ENCODE peak calls at places on chromosomes 2 and 18, in ten cellular contexts. D, F, J, E, H, P, I, X, V and B are unnamed samples.

GRCh38 chr2:12861344-12861942 is 144.7 kb downstream of the TRIB2 start:
- DNase-seq in P (no peak), J (no peak), D (peak), E (no peak), V (peak), H (peak), F (peak), I (no peak), X (no peak), B (peak)

GRCh38 chr2:101264360-101264939 is 11.8 kb downstream of the CNOT11 start:
- DNase-seq in E (no peak), D (no peak), H (no peak), F (no peak), J (no peak), X (no peak), V (no peak), P (no peak), I (no peak), B (no peak)

GRCh38 chr2:160221391-160222276 is 21.6 kb upstream of the ITGB6 start:
- DNase-seq in F (peak), P (no peak), X (no peak), V (peak), D (peak), I (no peak), E (no peak), H (no peak), J (peak), B (peak)

GRCh38 chr2:9099341-9099751 is 95.9 kb upstream of the MBOAT2 start:
- DNase-seq in J (no peak), V (peak), F (no peak), D (peak), I (no peak), P (no peak), X (no peak), E (no peak), H (no peak), B (no peak)

GRCh38 chr2:215773728-215774127 is 239.6 kb downstream of the MREG start:
- DNase-seq in X (peak), E (no peak), P (no peak), F (peak), J (peak), I (peak), D (peak), H (no peak), V (peak), B (peak)

GRCh38 chr2:231667497-231667896 is 40.8 kb upstream of the PTMA start:
- DNase-seq in D (no peak), P (no peak), V (no peak), E (no peak), J (no peak), H (no peak), I (no peak), X (no peak), F (no peak), B (no peak)

GRCh38 chr2:46187112-46187618 is 110.0 kb upstream of the EPAS1 start:
- DNase-seq in J (peak), E (no peak), P (no peak), V (peak), X (no peak), I (peak), F (peak), H (peak), D (peak), B (peak)

GRCh38 chr2:634670-635395 is 42.4 kb downstream of the TMEM18 start:
- DNase-seq in F (no peak), J (no peak), V (no peak), H (no peak), I (no peak), E (no peak), X (no peak), P (no peak), D (no peak), B (no peak)

GRCh38 chr2:8315766-8316165 is 366.1 kb upstream of the ID2 start:
- DNase-seq in P (no peak), F (peak), I (no peak), J (peak), H (no peak), V (peak), D (no peak), E (no peak), X (no peak), B (no peak)

GRCh38 chr2:215590353-215590752 is 154.5 kb upstream of the FN1 start:
- DNase-seq in J (no peak), F (no peak), I (no peak), X (no peak), E (no peak), D (no peak), H (no peak), P (no peak), V (no peak), B (peak)

GRCh38 chr18:3453540-3454364 is 3.8 kb downstream of the TGIF1 start:
- DNase-seq in F (peak), J (peak), D (peak), E (peak), V (peak), P (no peak), I (peak), H (peak), X (peak), B (peak)

GRCh38 chr2:239075918-239076727 is 228.2 kb downstream of the TWIST2 start:
- DNase-seq in J (no peak), V (no peak), H (no peak), P (no peak), F (no peak), E (no peak), D (peak), X (peak), I (no peak), B (no peak)

GRCh38 chr18:33603434-33603833 is 25.4 kb downstream of the ASXL3 start:
- DNase-seq in H (no peak), E (no peak), I (no peak), F (no peak), X (no peak), V (no peak), P (no peak), J (no peak), D (no peak), B (no peak)

GRCh38 chr2:113977660-113978523 is 88.0 kb downstream of the ACTR3 start:
- DNase-seq in E (no peak), F (peak), V (peak), P (no peak), J (peak), X (no peak), I (no peak), D (peak), H (no peak), B (peak)

GRCh38 chr2:33287611-33288010 is 188.8 kb upstream of the RASGRP3 start:
- DNase-seq in I (no peak), F (no peak), D (no peak), E (no peak), P (no peak), H (no peak), V (no peak), X (no peak), J (no peak), B (no peak)

GRCh38 chr2:187316040-187316439 is 132.0 kb downstream of the CALCRL start:
- DNase-seq in X (no peak), V (no peak), I (no peak), D (no peak), H (peak), J (no peak), F (no peak), P (no peak), E (no peak), B (no peak)

GRCh38 chr2:146806295-146807005 is 1038.4 kb upstream of the ACVR2A start:
- DNase-seq in F (peak), X (no peak), E (no peak), D (peak), J (no peak), V (peak), I (no peak), P (no peak), H (no peak), B (peak)

GRCh38 chr2:238380785-238381184 is 45.9 kb upstream of the ASB1 start:
- DNase-seq in F (peak), V (peak), X (no peak), J (no peak), E (no peak), P (no peak), I (no peak), D (peak), H (no peak), B (peak)

GRCh38 chr2:45014016-45014702 is 4.9 kb upstream of the SIX2 start:
- DNase-seq in E (peak), F (peak), D (peak), X (peak), J (peak), I (peak), V (peak), P (no peak), H (no peak), B (peak)

GRCh38 chr2:238942941-238943715 is 95.2 kb downstream of the TWIST2 start:
- DNase-seq in D (no peak), F (no peak), I (no peak), X (no peak), P (no peak), J (no peak), V (peak), H (no peak), E (no peak), B (peak)

GRCh38 chr18:57891707-57892391 is 88.7 kb upstream of the ATP8B1 start:
- DNase-seq in H (peak), E (no peak), P (no peak), I (no peak), V (no peak), J (no peak), X (no peak), D (no peak), F (no peak), B (no peak)

GRCh38 chr2:141316606-141317005 is 814.2 kb downstream of the LRP1B start:
- DNase-seq in X (no peak), F (no peak), H (no peak), D (peak), P (no peak), V (no peak), I (no peak), E (no peak), J (no peak), B (no peak)

GRCh38 chr2:147636238-147636887 is 208.5 kb upstream of the ACVR2A start:
- DNase-seq in I (peak), J (peak), X (no peak), H (no peak), V (peak), E (no peak), F (peak), P (no peak), D (peak), B (peak)

GRCh38 chr2:55169915-55170314 is 62.2 kb downstream of the CLHC1 start:
- DNase-seq in V (no peak), I (no peak), X (no peak), E (no peak), P (no peak), F (no peak), D (no peak), H (no peak), J (peak), B (no peak)

GRCh38 chr2:110121052-110121334 is 5.4 kb upstream of the MALL start:
- DNase-seq in D (no peak), I (no peak), F (no peak), E (no peak), X (no peak), P (no peak), J (no peak), H (no peak), V (no peak), B (no peak)

GRCh38 chr18:61972389-61973264 is 79.8 kb upstream of the RNF152 start:
- DNase-seq in F (no peak), P (no peak), H (peak), V (no peak), E (no peak), I (no peak), D (no peak), J (no peak), X (no peak), B (no peak)

GRCh38 chr2:136131961-136132839 is 14.3 kb upstream of the CXCR4 start:
- DNase-seq in J (peak), E (no peak), D (no peak), F (no peak), I (no peak), X (peak), P (no peak), H (no peak), V (no peak), B (no peak)

GRCh38 chr2:74564222-74564621 is 9.7 kb downstream of the DOK1 start:
- DNase-seq in X (no peak), P (no peak), J (no peak), F (peak), H (no peak), V (no peak), D (peak), I (no peak), E (no peak), B (no peak)

GRCh38 chr18:75120521-75120920 is 88.4 kb downstream of the PTGR3 start:
- DNase-seq in I (no peak), P (no peak), E (no peak), V (no peak), J (no peak), D (no peak), F (no peak), H (no peak), X (no peak), B (no peak)

GRCh38 chr2:241095594-241096290 is 6.3 kb downstream of the MTERF4 start:
- DNase-seq in J (no peak), X (no peak), V (no peak), D (no peak), E (no peak), H (no peak), I (no peak), F (no peak), P (no peak), B (no peak)

GRCh38 chr2:10983711-10984110 is 72.0 kb downstream of the KCNF1 start:
- DNase-seq in H (no peak), I (no peak), F (no peak), X (peak), E (no peak), P (no peak), D (no peak), J (no peak), V (no peak), B (no peak)

GRCh38 chr2:237904806-237905599 is 45.6 kb downstream of the RAMP1 start:
- DNase-seq in I (peak), D (peak), X (peak), E (no peak), J (peak), F (peak), H (peak), V (peak), P (no peak), B (peak)

GRCh38 chr2:174888136-174888535 is 117.0 kb downstream of the CHN1 start:
- DNase-seq in D (peak), E (no peak), J (no peak), X (no peak), P (no peak), I (no peak), H (no peak), F (peak), V (peak), B (peak)

GRCh38 chr18:53416985-53417384 is 807.5 kb downstream of the MBD2 start:
- DNase-seq in F (no peak), X (no peak), J (no peak), P (no peak), H (no peak), E (no peak), D (no peak), I (no peak), V (no peak), B (peak)

GRCh38 chr2:241771286-241772062 is 5.1 kb upstream of the GAL3ST2 start:
- DNase-seq in P (no peak), I (no peak), D (peak), V (peak), X (no peak), J (no peak), F (peak), E (no peak), H (no peak), B (peak)

GRCh38 chr2:149329470-149330126 is 789 bp upstream of the LYPD6 start:
- DNase-seq in F (peak), E (peak), D (peak), H (peak), J (peak), P (peak), I (peak), X (no peak), V (peak), B (peak)

DNA sequence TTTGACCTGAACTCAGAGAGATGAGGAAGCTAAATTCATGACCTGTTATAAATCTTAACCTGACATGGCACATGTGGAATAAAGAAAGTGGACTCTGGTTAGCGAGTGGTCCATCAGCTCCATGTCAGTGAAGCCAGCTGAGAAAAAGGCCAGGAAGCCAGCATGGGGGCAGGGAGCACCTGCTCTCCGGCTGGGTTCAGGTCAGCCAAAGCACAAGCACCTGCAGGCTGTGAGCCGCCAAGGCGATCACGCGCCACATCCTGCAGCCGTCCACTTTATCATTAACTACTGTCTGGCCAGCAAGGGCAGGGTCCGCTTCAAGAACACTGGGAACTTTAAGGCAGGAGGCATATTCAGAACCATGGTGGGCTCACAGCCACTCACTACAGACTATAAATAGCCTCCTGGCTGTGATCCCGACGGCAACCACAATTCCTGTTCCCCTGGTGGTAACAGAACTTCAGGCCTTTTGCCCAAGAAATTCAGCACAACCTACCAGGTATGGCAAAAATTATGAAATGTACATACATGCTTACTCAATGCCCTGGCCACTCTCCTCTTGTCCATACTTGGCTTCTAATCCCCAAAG is 35.5 kb downstream of the ACVR1 start:
- DNase-seq in I (no peak), X (peak), P (no peak), D (peak), E (no peak), J (peak), V (peak), F (peak), H (no peak), B (no peak)
- TF ChIP-seq CTCF in I (no peak), X (peak), P (no peak), D (peak), E (peak), J (peak), V (peak), F (no peak), H (no peak), B (no peak)

GRCh38 chr2:152647417-152648010 is 69.7 kb downstream of the PRPF40A start:
- DNase-seq in X (no peak), V (peak), F (peak), I (no peak), D (peak), H (no peak), E (no peak), J (peak), P (no peak), B (peak)

GRCh38 chr2:152649997-152650396 is 67.3 kb downstream of the PRPF40A start:
- DNase-seq in V (no peak), J (no peak), F (no peak), P (no peak), H (no peak), D (no peak), I (no peak), X (no peak), E (no peak), B (no peak)

GRCh38 chr2:152646264-152646663 is 71.0 kb downstream of the PRPF40A start:
- DNase-seq in J (no peak), F (no peak), X (no peak), D (no peak), V (no peak), P (no peak), H (no peak), I (no peak), E (no peak), B (no peak)

GRCh38 chr2:152646775-152647174 is 70.5 kb downstream of the PRPF40A start:
- DNase-seq in V (peak), H (no peak), I (no peak), E (no peak), F (peak), X (no peak), P (no peak), D (peak), J (no peak), B (peak)

DNA sequence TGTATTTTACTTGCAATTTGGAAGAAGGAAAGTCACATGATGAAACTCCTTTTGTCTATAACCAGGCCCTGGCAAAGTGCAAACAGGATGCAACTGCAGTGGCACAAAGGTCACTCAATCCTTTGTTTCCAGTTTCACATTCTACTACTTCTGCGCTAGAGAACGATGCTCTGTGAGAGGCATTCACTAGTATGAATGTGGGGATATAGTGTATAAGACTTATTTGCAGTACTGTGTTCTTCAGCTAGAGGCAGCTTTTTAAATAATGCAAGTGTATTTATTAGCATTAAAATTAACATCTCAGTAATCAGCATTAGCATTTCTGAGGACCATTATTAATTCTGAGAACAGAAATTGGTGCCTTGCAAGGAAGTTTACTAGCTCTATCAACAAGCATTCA is 68.9 kb downstream of the PRPF40A start:
- DNase-seq in V (peak), J (no peak), P (no peak), D (peak), H (no peak), E (no peak), I (no peak), X (no peak), F (peak), B (no peak)
- TF ChIP-seq CTCF in V (peak), J (peak), P (peak), D (peak), H (peak), E (peak), I (peak), X (no peak), F (peak), B (peak)

DNA sequence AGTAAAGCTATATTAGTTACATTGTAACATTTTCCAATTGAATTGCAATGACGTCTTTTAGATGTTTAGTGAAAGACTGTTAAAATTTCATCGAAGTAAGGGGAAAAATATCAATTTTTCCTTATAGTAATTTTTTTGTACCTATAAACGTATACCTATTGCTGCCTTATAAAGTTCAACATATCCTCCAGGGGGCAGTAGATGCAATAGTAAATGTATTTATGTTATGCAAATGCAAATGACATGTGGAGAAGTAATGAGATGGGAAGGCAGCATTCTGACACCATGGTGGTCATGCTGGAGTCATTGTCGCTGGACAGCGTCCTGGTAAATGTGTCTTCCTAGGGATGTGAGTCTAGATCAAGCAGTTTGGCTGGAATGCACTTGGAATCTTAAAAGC is 38.7 kb downstream of the MSTN start:
- DNase-seq in X (no peak), P (no peak), H (peak), V (peak), J (peak), D (peak), E (no peak), F (peak), I (no peak), B (peak)
- TF ChIP-seq CTCF in X (peak), P (peak), H (peak), V (peak), J (peak), D (peak), E (peak), F (peak), I (peak), B (peak)

GRCh38 chr2:171595896-171596295 is 73.6 kb downstream of the CYBRD1 start:
- DNase-seq in E (no peak), X (no peak), H (no peak), F (peak), P (no peak), D (peak), V (peak), I (peak), J (no peak), B (peak)

GRCh38 chr2:171600126-171600525 is 77.9 kb downstream of the CYBRD1 start:
- DNase-seq in D (no peak), I (no peak), H (no peak), F (no peak), X (no peak), P (no peak), V (no peak), E (no peak), J (no peak), B (no peak)

GRCh38 chr2:171595456-171595855 is 73.2 kb downstream of the CYBRD1 start:
- DNase-seq in F (no peak), V (no peak), J (no peak), X (no peak), H (no peak), D (no peak), P (no peak), I (no peak), E (no peak), B (no peak)

GRCh38 chr2:171602352-171602751 is 80.1 kb downstream of the CYBRD1 start:
- DNase-seq in F (no peak), H (no peak), J (no peak), V (no peak), E (no peak), I (no peak), X (no peak), D (no peak), P (no peak), B (no peak)

GRCh38 chr2:171598713-171599319 is 76.5 kb downstream of the CYBRD1 start:
- DNase-seq in I (peak), V (peak), X (no peak), D (peak), F (peak), E (peak), P (no peak), J (peak), H (peak), B (peak)
- TF ChIP-seq CTCF in I (peak), V (peak), X (peak), D (peak), F (peak), E (peak), P (peak), J (peak), H (peak), B (peak)